ENCODE peak calls at places on chromosomes 2 and 18, in four cellular contexts. Z is IMR-90, Q is GM23338, P is astrocyte of the spinal cord. I is an unnamed sample.

GRCh38 chr2:220445429-220446105 is 818.1 kb downstream of the SLC4A3 start:
- DNase-seq in P (peak; percentile 9), Z (peak; percentile 26), Q (no peak), I (no peak)

GRCh38 chr2:147977679-147978078 is 42.9 kb downstream of the ORC4 start:
- DNase-seq in P (no peak), Q (no peak), Z (no peak), I (no peak)

GRCh38 chr2:172947461-172947860 is 128.2 kb upstream of the MAP3K20 start:
- DNase-seq in Z (peak; percentile 81), P (peak; percentile 25), Q (no peak), I (no peak)

GRCh38 chr2:168130302-168130701 is 117.1 kb downstream of the STK39 start:
- DNase-seq in Z (no peak), Q (no peak), P (no peak), I (no peak)

GRCh38 chr2:123438277-123439050 is 586.6 kb upstream of the CNTNAP5 start:
- DNase-seq in Q (no peak), Z (no peak), P (no peak), I (no peak)

GRCh38 chr2:167294031-167294774 is 405.9 kb downstream of the XIRP2 start:
- DNase-seq in Z (peak; percentile 24), P (peak; percentile 65), Q (peak; percentile 73), I (no peak)

GRCh38 chr2:71538656-71539265 is 85.4 kb downstream of the DYSF start:
- DNase-seq in Q (no peak), Z (no peak), P (no peak), I (no peak)

GRCh38 chr2:96538487-96539214 is 2.1 kb downstream of the ARID5A start:
- DNase-seq in P (peak; percentile 59), Z (no peak), Q (peak; percentile 95), I (no peak)

GRCh38 chr2:217922101-217923006 is 80.4 kb downstream of the TNS1 start:
- DNase-seq in Z (peak; percentile 55), Q (no peak), P (no peak), I (no peak)

GRCh38 chr2:45173513-45173912 is 164.3 kb upstream of the SIX2 start:
- DNase-seq in Z (peak; percentile 93), Q (no peak), P (peak; percentile 87), I (no peak)

GRCh38 chr2:128607440-128607839 is 288.8 kb upstream of the HS6ST1 start:
- DNase-seq in Q (no peak), Z (no peak), P (no peak), I (no peak)

GRCh38 chr2:117724035-117724434 is 90.5 kb upstream of the DDX18 start:
- DNase-seq in Q (no peak), Z (no peak), P (no peak), I (no peak)

GRCh38 chr2:105675841-105676240 is 68.9 kb upstream of the NCK2 start:
- DNase-seq in Q (no peak), P (no peak), Z (no peak), I (no peak)

GRCh38 chr2:165857881-165858280 is 63.8 kb upstream of the GALNT3 start:
- DNase-seq in Z (peak; percentile 84), P (peak; percentile 41), Q (no peak), I (no peak)

GRCh38 chr2:54701029-54701428 is 22.4 kb upstream of the EML6 start:
- DNase-seq in Q (no peak), Z (peak; percentile 62), P (no peak), I (no peak)

GRCh38 chr2:123771928-123772632 is 253.0 kb upstream of the CNTNAP5 start:
- DNase-seq in Z (no peak), P (no peak), Q (no peak), I (no peak)

GRCh38 chr2:64626963-64627760 is 26.6 kb downstream of the SERTAD2 start:
- DNase-seq in P (no peak), Z (no peak), Q (peak; percentile 37), I (no peak)

GRCh38 chr18:79178044-79178632 is 108.9 kb downstream of the ATP9B start:
- DNase-seq in P (no peak), Z (no peak), Q (no peak), I (no peak)

GRCh38 chr18:79169958-79170555 is 100.9 kb downstream of the ATP9B start:
- DNase-seq in Q (no peak), Z (peak; percentile 35), P (no peak), I (no peak)

GRCh38 chr18:79173742-79174141 is 104.5 kb downstream of the ATP9B start:
- DNase-seq in P (no peak), Q (no peak), Z (no peak), I (no peak)
- TF ChIP-seq CTCF in P (no peak), Q (no peak), Z (no peak), I (no peak)

GRCh38 chr2:1591461-1591770 is 152.9 kb downstream of the PXDN start:
- DNase-seq in P (no peak), Z (no peak), Q (no peak), I (no peak)

GRCh38 chr2:1590611-1591460 is 153.5 kb downstream of the PXDN start:
- DNase-seq in P (no peak), Q (peak; percentile 61), Z (no peak), I (no peak)

GRCh38 chr2:1588051-1588993 is 156.0 kb downstream of the PXDN start:
- DNase-seq in Z (no peak), Q (no peak), P (no peak), I (no peak)

GRCh38 chr2:1586946-1587840 is 157.1 kb downstream of the PXDN start:
- DNase-seq in Q (no peak), Z (no peak), P (no peak), I (no peak)

GRCh38 chr2:1588994-1589611 is 155.2 kb downstream of the PXDN start:
- DNase-seq in Q (peak; percentile 40), P (no peak), Z (peak; percentile 43), I (no peak)
- TF ChIP-seq CTCF in Q (no peak), P (no peak), Z (peak; percentile 7), I (no peak)

DNA sequence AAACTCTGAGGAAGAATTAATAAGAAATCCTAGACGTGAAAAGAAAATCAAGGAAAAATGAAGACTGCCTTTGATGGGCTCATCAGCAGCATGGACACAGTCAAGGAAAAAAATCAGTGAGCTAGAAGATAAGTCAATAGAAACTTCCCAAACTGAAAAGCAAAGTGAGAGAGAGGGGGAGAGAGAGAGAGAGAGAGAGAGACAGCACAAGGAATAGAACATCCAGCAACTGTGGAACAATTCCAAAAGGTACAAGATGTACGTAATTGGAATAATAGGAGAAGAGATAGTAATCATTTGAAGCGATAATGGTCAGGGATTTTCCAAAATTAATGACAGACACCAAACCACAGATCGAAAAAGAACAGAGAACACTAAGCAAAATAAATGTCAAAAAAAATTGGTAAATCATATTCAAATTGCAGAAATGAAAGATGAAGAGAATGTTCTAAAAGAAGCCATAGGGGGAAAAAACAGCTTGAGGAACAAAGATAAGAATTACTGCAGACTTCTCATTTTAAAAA is 54.5 kb downstream of the TBC1D8 start:
- DNase-seq in P (no peak), Z (no peak), Q (no peak), I (no peak)
- TF ChIP-seq CTCF in P (no peak), Z (no peak), Q (no peak), I (no peak)

GRCh38 chr2:136015688-136016087 is 30.3 kb upstream of the DARS1 start:
- DNase-seq in Q (no peak), P (no peak), Z (no peak), I (no peak)
- TF ChIP-seq CTCF in Q (no peak), P (no peak), Z (no peak), I (no peak)

GRCh38 chr18:73980289-73980979 is 167.2 kb downstream of the FBXO15 start:
- DNase-seq in P (no peak), Z (peak; percentile 25), Q (peak; percentile 66), I (no peak)
- TF ChIP-seq CTCF in P (peak; percentile 49), Z (peak; percentile 44), Q (peak; percentile 76), I (no peak)

GRCh38 chr2:120779781-120780283 is 44.2 kb downstream of the GLI2 start:
- DNase-seq in Q (peak; percentile 66), Z (peak; percentile 93), P (peak; percentile 81), I (no peak)
- TF ChIP-seq CTCF in Q (no peak), Z (peak; percentile 32), P (peak; percentile 33), I (no peak)

GRCh38 chr18:3449702-3450357 is at the start of gene TGIF1:
- DNase-seq in P (peak; percentile 88), Q (peak; percentile 82), Z (peak; percentile 77), I (peak; percentile 40)

GRCh38 chr18:3447895-3448844 is 1.8 kb upstream of the TGIF1 start:
- DNase-seq in Z (peak; percentile 96), P (peak; percentile 99), Q (peak; percentile 98), I (peak; percentile 84)

GRCh38 chr18:3447035-3447894 is 2.7 kb upstream of the TGIF1 start:
- DNase-seq in P (peak; percentile 70), Q (peak; percentile 79), Z (peak; percentile 62), I (no peak)

GRCh38 chr18:3450358-3451107 is 561 bp downstream of the TGIF1 start:
- DNase-seq in Q (no peak), P (peak; percentile 83), Z (peak; percentile 73), I (peak; percentile 25)

DNA sequence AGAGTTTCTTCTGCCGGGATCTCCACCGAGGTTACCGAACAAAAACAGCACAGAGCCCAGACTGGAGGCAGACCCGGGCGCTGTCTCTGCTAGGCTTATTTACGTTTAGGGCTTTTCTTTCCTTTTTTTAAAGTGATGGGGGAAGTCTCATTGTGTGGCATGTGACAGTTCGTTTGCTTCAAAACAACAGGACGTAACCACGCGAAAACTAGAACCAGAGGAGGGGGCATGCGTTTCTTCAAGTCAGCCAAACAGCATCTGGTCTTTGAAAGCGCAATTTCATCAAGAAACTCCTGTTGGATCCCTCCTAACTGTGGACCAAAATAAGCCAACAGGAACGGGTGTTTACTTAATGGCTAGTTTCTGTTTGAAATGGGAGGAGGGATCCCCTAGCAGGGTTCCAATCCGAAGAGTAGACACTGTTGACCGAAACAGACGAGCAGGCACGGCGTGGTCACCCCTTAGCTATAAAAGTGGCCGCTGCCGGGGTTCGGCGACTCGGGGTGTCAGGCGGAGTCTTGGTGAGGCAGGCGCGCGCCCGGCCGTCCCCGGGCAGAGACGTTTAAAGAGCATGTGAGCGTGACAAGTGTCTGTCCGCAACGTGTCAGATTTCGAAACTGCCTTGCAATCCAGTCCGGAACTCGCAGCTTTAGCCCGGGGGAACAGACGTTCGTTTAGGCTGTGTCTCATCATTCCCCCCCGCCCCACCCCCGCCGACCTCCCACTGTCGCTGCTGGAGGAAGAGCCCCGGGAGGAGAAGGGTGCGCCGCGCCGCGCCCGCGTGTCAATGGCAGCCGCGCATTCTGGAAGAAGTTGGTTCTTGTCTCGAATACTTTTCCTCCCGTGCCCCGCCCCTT is 899 bp upstream of the TGIF1 start:
- DNase-seq in Q (peak; percentile 69), Z (peak; percentile 90), P (peak; percentile 83), I (peak; percentile 79)
- TF ChIP-seq CTCF in Q (no peak), Z (no peak), P (no peak), I (no peak)

DNA sequence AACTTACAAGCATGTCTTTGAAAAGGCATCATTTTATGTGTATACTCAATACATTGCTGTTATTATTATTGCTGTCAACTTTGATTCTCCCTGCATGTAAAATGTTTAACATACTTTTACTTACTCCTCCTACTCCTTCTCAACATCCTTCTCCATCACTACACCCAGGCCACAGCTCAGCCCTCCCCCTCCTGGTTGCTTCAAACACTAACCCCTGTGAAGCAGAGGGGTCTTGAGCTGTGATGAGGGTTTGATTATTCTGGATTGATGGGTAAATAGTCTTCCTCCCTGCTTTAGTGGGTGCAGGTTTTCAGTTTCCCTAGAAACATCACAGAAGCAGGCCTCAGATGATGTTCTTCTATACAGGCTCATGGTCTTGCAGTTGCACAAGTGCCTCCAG is 221.0 kb downstream of the OSR1 start:
- DNase-seq in Z (no peak), Q (no peak), P (no peak), I (no peak)
- TF ChIP-seq CTCF in Z (peak; percentile 3), Q (no peak), P (no peak), I (no peak)

I was measured in GM13977.